ENCODE peak calls at places on chromosome 10, in six cellular contexts. F is activated naive CD4-positive, alpha-beta T cell treated with Interleukin-2 at 50 U/mL for 16 hours; K is CD8-positive, alpha-beta T cell; I is EH; R is stimulated activated effector memory CD8-positive, alpha-beta T cell treated with anti-CD3 and anti-CD28 coated beads, Interleukin-12 subunit alpha, Interleukin-12 subunit beta, amount 100 ng/mL, for 72 hours; Y is C1 segment of cervical spinal cord. J is an unnamed sample.
A peak's percentile ranks its signal among the peaks of the same experiment; 100 is the strongest.

GRCh38 chr10:97849491-97850402 is at the start of gene GOLGA7B:
- DNase-seq in F (peak; percentile 72), K (peak; percentile 23), Y (peak; percentile 49), R (peak; percentile 84), I (peak; percentile 36), J (peak; percentile 61)

GRCh38 chr10:10967029-10967428 is 50.6 kb upstream of the CELF2 start:
- DNase-seq in I (no peak), F (no peak), K (no peak), R (no peak), Y (no peak), J (no peak)

GRCh38 chr10:52883996-52884871 is 111.7 kb upstream of the MBL2 start:
- DNase-seq in I (peak; percentile 64), F (no peak), K (no peak), R (no peak), Y (peak; percentile 6), J (no peak)

GRCh38 chr10:90418869-90419652 is 438.8 kb downstream of the HTR7 start:
- DNase-seq in F (no peak), R (no peak), Y (no peak), I (peak; percentile 89), K (no peak), J (no peak)

GRCh38 chr10:50614444-50615137 is 9.2 kb downstream of the SGMS1 start:
- DNase-seq in R (no peak), F (peak; percentile 17), Y (no peak), K (no peak), I (no peak), J (no peak)

GRCh38 chr10:4353964-4354363 is 472.0 kb upstream of the AKR1E2 start:
- DNase-seq in F (no peak), I (peak; percentile 64), R (no peak), K (no peak), Y (no peak), J (no peak)

GRCh38 chr10:89279449-89279869 is 22.4 kb upstream of the IFIT2 start:
- DNase-seq in F (no peak), Y (no peak), K (no peak), I (peak; percentile 54), R (no peak), J (no peak)

GRCh38 chr10:124322191-124322980 is 96.3 kb downstream of the OAT start:
- DNase-seq in Y (no peak), K (no peak), F (no peak), R (no peak), I (no peak), J (no peak)

GRCh38 chr10:80614576-80615416 is 77.1 kb downstream of the SH2D4B start:
- DNase-seq in Y (no peak), K (no peak), R (no peak), I (no peak), F (no peak), J (no peak)

GRCh38 chr10:124670849-124671248 is 73.3 kb downstream of the FAM53B start:
- DNase-seq in R (no peak), Y (peak; percentile 42), F (no peak), K (no peak), I (no peak), J (no peak)

GRCh38 chr10:14560274-14560673 is 214.4 kb downstream of the FAM107B start:
- DNase-seq in R (peak; percentile 76), F (peak; percentile 73), I (peak; percentile 71), Y (no peak), K (no peak), J (no peak)

GRCh38 chr10:14571866-14572507 is 202.7 kb downstream of the FAM107B start:
- DNase-seq in Y (no peak), F (peak; percentile 59), I (peak; percentile 53), K (peak; percentile 54), R (no peak), J (peak; percentile 89)

GRCh38 chr10:91493313-91493712 is 83.2 kb downstream of the HECTD2 start:
- DNase-seq in F (no peak), R (no peak), I (peak; percentile 58), Y (no peak), K (no peak), J (no peak)

GRCh38 chr10:126536148-126536547 is 134.3 kb downstream of the C10orf90 start:
- DNase-seq in K (no peak), I (peak; percentile 29), Y (no peak), R (no peak), F (no peak), J (no peak)

GRCh38 chr10:119522747-119523426 is 19.6 kb downstream of the RGS10 start:
- DNase-seq in F (no peak), R (no peak), K (no peak), I (no peak), Y (no peak), J (no peak)

GRCh38 chr10:78351283-78351682 is 317.6 kb downstream of the RPS24 start:
- DNase-seq in I (no peak), K (no peak), F (no peak), Y (no peak), R (no peak), J (no peak)

GRCh38 chr10:76779821-76780281 is 857.8 kb downstream of the KCNMA1 start:
- DNase-seq in R (no peak), Y (no peak), K (no peak), F (no peak), I (peak; percentile 2), J (no peak)

GRCh38 chr10:98399784-98400183 is 15.2 kb downstream of the PYROXD2 start:
- DNase-seq in K (no peak), F (no peak), I (no peak), Y (no peak), R (no peak), J (no peak)

GRCh38 chr10:99672884-99673283 is 13.6 kb downstream of the ENTPD7 start:
- DNase-seq in F (no peak), K (no peak), R (no peak), I (no peak), Y (no peak), J (no peak)

GRCh38 chr10:50470345-50470744 is 153.4 kb downstream of the SGMS1 start:
- DNase-seq in F (no peak), Y (no peak), I (peak; percentile 28), K (no peak), R (no peak), J (no peak)

GRCh38 chr10:53836638-53837037 is 964.4 kb downstream of the PCDH15 start:
- DNase-seq in K (no peak), F (no peak), Y (no peak), R (no peak), I (no peak), J (no peak)

GRCh38 chr10:73744690-73744994 is 470 bp downstream of the SEC24C start:
- DNase-seq in F (peak; percentile 71), Y (no peak), R (no peak), K (peak; percentile 26), I (peak; percentile 76), J (no peak)

GRCh38 chr10:15802375-15802949 is 57.8 kb downstream of the MINDY3 start:
- DNase-seq in I (peak; percentile 17), K (no peak), R (no peak), Y (no peak), F (peak; percentile 6), J (no peak)

GRCh38 chr10:112375721-112376577 is 2.0 kb downstream of the ACSL5 start:
- DNase-seq in K (no peak), Y (no peak), I (peak; percentile 49), R (peak; percentile 77), F (peak; percentile 49), J (peak; percentile 68)

GRCh38 chr10:89389254-89389653 is 3.2 kb upstream of the IFIT1 start:
- DNase-seq in I (peak; percentile 61), Y (no peak), F (no peak), K (no peak), R (no peak), J (no peak)

GRCh38 chr10:132458595-132459251 is 61.7 kb downstream of the PWWP2B start:
- DNase-seq in R (peak; percentile 86), F (peak; percentile 69), K (peak; percentile 44), Y (peak; percentile 22), I (peak; percentile 44), J (peak; percentile 51)